ENCODE peak calls at places on chromosome 11, in eight cellular contexts. G, H, D, O, V, E, L and N are unnamed samples.

GRCh38 chr11:91067666-91068065 is 844.8 kb upstream of the CHORDC1 start:
- DNase-seq in V (no peak), E (no peak), L (no peak), O (no peak), H (no peak), D (no peak), G (no peak), N (no peak)

GRCh38 chr11:1310315-1310687 is 869 bp upstream of the TOLLIP start:
- DNase-seq in E (no peak), D (no peak), O (no peak), G (no peak), H (no peak), V (no peak), L (peak; percentile 43), N (no peak)

GRCh38 chr11:132427611-132428010 is 1057.2 kb downstream of the NTM start:
- DNase-seq in V (no peak), G (no peak), O (no peak), D (no peak), E (no peak), H (no peak), L (no peak), N (no peak)

GRCh38 chr11:106961518-106961917 is 56.8 kb downstream of the GUCY1A2 start:
- DNase-seq in E (no peak), O (no peak), D (no peak), V (no peak), G (no peak), H (peak; percentile 53), L (no peak), N (no peak)

GRCh38 chr11:72475359-72475758 is 41.0 kb upstream of the CLPB start:
- DNase-seq in D (no peak), V (no peak), G (no peak), H (no peak), E (no peak), L (no peak), O (no peak), N (no peak)

GRCh38 chr11:46119352-46120216 is 1.7 kb downstream of the PHF21A start:
- DNase-seq in V (peak; percentile 35), E (peak; percentile 76), L (peak; percentile 59), O (no peak), G (peak; percentile 60), D (peak; percentile 50), H (peak; percentile 80), N (peak; percentile 55)

GRCh38 chr11:57213282-57214086 is 23.6 kb downstream of the APLNR start:
- DNase-seq in H (no peak), E (no peak), O (no peak), V (no peak), G (no peak), D (no peak), L (no peak), N (no peak)

GRCh38 chr11:47057374-47057773 is 119.3 kb downstream of the ARFGAP2 start:
- DNase-seq in H (no peak), V (no peak), E (no peak), L (no peak), D (no peak), G (no peak), O (no peak), N (no peak)

GRCh38 chr11:46918087-46918751 is at the start of gene LRP4:
- DNase-seq in D (peak; percentile 75), G (peak; percentile 37), V (peak; percentile 32), E (no peak), L (peak; percentile 69), H (peak; percentile 35), O (no peak), N (no peak)

GRCh38 chr11:102451693-102452460 is 688 bp downstream of the TMEM123 start:
- DNase-seq in O (peak; percentile 25), D (peak; percentile 75), V (peak; percentile 69), G (peak; percentile 49), L (peak; percentile 82), E (peak; percentile 71), H (peak; percentile 57), N (no peak)
- TF ChIP-seq POLR2A in O (peak; percentile 20), D (no peak), V (peak; percentile 53), G (peak; percentile 36), L (peak; percentile 65), E (no peak), H (no peak), N (no peak)

GRCh38 chr11:65354265-65355012 is at the start of gene TIGD3:
- DNase-seq in L (peak; percentile 99), H (peak; percentile 93), G (peak; percentile 98), D (peak; percentile 99), V (peak; percentile 98), O (peak; percentile 91), E (peak; percentile 96), N (peak; percentile 98)
- TF ChIP-seq POLR2A in L (no peak), H (peak; percentile 65), G (peak; percentile 82), D (peak; percentile 46), V (peak; percentile 76), O (peak; percentile 57), E (peak; percentile 74), N (no peak)

GRCh38 chr11:12224537-12224893 is 114.1 kb downstream of the MICAL2 start:
- DNase-seq in H (no peak), L (peak; percentile 76), D (peak; percentile 58), G (peak; percentile 61), E (peak; percentile 48), O (peak; percentile 93), V (peak; percentile 69), N (no peak)
- TF ChIP-seq POLR2A in H (no peak), L (no peak), D (no peak), G (no peak), E (no peak), O (peak; percentile 55), V (peak; percentile 23), N (no peak)

GRCh38 chr11:65506770-65507485 is 8.1 kb downstream of the MALAT1 start:
- DNase-seq in D (peak; percentile 68), O (no peak), H (no peak), V (peak; percentile 75), G (no peak), E (peak; percentile 84), L (peak; percentile 74), N (peak; percentile 62)
- TF ChIP-seq POLR2A in D (peak; percentile 59), O (peak; percentile 53), H (peak; percentile 20), V (peak; percentile 6), G (no peak), E (peak; percentile 82), L (peak; percentile 80), N (peak; percentile 8)

DNA sequence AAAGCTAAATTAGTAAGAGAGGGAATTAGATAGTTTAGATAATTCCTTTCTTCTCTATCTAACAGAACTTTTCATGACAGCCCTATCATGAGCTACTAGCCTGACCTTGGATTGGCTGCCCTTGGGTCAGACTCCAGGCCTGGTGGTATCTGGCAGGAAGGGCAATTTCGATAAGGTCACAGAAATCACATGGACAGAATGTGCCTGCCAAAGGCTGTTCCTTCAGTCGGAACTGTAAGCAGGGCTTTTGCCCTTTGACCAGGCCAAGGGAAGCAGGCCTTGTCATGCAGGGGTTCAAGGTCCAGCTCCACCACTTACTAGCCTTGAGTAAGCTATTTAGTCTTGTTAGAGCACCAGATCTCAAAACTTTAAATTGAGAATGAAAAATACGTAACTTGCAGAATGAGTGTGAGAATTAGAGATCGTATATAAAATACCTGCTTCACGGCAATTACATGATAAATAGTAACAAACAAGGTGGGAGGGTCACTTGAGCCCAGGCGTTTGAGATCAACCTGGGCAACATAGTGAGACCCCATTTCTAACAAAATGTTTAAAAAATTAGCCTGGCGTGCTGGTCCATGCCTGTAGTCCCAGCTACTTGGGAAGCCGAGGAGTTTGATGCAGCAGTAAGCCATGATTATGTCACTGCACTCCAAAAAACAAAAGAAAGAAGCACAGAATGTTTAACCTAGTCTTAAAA is 60.8 kb upstream of the SC5D start:
- DNase-seq in L (peak; percentile 26), G (no peak), D (peak; percentile 23), E (peak; percentile 70), V (no peak), H (no peak), O (no peak), N (no peak)
- TF ChIP-seq POLR2A in L (no peak), G (no peak), D (no peak), E (no peak), V (no peak), H (no peak), O (no peak), N (no peak)

DNA sequence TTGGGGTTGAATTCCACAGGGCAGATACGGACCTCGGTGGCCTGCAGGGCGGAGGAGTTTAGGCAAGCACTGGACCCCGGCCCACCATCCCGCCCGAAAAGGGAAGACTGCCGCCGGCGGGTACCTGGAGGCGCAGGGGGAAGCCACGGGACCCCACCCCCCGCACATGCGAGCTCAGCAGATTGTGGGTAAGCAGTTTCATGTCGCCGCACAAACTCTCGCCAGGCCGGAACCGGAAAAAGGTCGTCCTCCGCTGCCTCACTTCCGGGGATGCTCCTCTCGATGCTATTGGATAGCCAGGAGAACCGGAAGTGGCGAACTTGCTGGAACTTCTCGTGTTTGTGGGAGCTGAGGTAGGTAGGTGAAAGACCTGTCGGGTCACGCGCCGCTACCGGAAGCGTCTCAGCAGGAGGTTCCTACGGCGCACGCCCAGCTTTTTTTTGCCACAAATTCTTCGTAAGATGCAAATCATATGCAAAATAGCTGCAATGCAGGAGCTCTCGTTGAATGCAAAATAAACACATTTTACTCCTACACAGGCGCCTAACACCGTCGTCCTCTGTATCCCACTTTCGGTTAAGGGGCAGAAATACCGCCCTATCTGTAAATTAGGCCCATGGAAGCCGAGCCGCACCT is at the start of gene TRMT112:
- DNase-seq in G (peak; percentile 98), H (peak; percentile 99), D (peak; percentile 98), O (peak; percentile 92), E (peak; percentile 99), V (peak; percentile 99), L (peak; percentile 96), N (peak; percentile 99)
- TF ChIP-seq POLR2A in G (peak; percentile 85), H (peak; percentile 76), D (peak; percentile 72), O (peak; percentile 68), E (peak; percentile 77), V (peak; percentile 84), L (peak; percentile 85), N (peak; percentile 81)

GRCh38 chr11:85647604-85648299 is at the start of gene TMEM126A:
- DNase-seq in H (peak; percentile 89), V (peak; percentile 86), E (peak; percentile 88), L (peak; percentile 92), G (peak; percentile 82), D (peak; percentile 93), O (peak; percentile 89), N (peak; percentile 85)
- TF ChIP-seq POLR2A in H (peak; percentile 88), V (peak; percentile 79), E (no peak), L (peak; percentile 90), G (peak; percentile 62), D (peak; percentile 72), O (peak; percentile 86), N (no peak)

DNA sequence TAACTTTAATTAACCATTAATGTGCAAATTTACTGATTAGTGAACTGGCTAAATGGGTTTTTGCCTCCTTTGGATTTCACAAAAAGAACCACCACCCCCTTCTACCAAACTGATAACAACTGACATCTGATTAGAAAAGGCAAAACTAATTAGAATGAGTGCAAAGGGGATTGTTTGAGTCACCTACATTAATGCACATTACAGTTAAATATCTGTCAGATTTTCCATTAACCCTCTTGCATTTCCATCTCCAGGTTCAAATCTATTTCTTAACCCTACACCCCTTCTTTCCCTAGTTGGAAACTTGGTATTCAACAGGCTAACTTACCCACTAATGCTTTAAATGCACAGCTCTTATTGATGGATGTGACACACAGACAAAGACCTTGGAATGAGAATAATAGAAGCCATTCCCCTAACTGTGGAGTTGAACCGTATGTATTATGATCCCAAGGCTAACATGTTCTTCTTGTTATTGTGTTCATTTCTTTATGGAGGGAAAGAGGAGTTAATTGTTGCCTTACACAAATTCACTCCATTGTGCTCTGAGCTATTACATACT is 161.5 kb upstream of the MTMR2 start:
- DNase-seq in E (no peak), V (no peak), H (no peak), L (no peak), G (no peak), D (no peak), O (no peak), N (no peak)
- TF ChIP-seq POLR2A in E (no peak), V (no peak), H (no peak), L (no peak), G (no peak), D (no peak), O (no peak), N (no peak)

GRCh38 chr11:111358038-111359001 is 20.8 kb downstream of the POU2AF1 start:
- DNase-seq in D (no peak), G (no peak), H (no peak), O (no peak), L (no peak), V (no peak), E (no peak), N (no peak)
- TF ChIP-seq POLR2A in D (no peak), G (no peak), H (no peak), O (no peak), L (no peak), V (no peak), E (no peak), N (no peak)